ENCODE peak calls at places on chromosomes 4 and X, in four cellular contexts. S is cardiac fibroblast, A is SJSA1, N is AG10803. H is an unnamed sample.

GRCh38 chr4:156598138-156598681 is 373.4 kb downstream of the PDGFC start:
- DNase-seq in N (no peak), S (peak; percentile 88), A (no peak), H (no peak)

GRCh38 chr4:15653864-15654391 is 1.2 kb downstream of the FBXL5 start:
- DNase-seq in N (peak; percentile 46), A (peak; percentile 41), S (peak; percentile 77), H (no peak)

GRCh38 chr4:26048378-26048882 is 134.4 kb downstream of the SMIM20 start:
- DNase-seq in A (peak; percentile 45), N (peak; percentile 94), S (peak; percentile 91), H (no peak)

GRCh38 chr4:2363056-2363719 is 55.3 kb downstream of the ZFYVE28 start:
- DNase-seq in N (peak; percentile 55), A (no peak), S (no peak), H (peak; percentile 31)

GRCh38 chr4:160981083-160981482 is 1182.7 kb downstream of the FSTL5 start:
- DNase-seq in A (no peak), S (no peak), N (no peak), H (no peak)

GRCh38 chr4:147104768-147105167 is 159.1 kb upstream of the TTC29 start:
- DNase-seq in N (no peak), A (no peak), S (no peak), H (no peak)

GRCh38 chrX:111483140-111483539 is 28.3 kb upstream of the SERTM2 start:
- DNase-seq in A (no peak), N (no peak), S (no peak), H (no peak)

GRCh38 chr4:154414796-154415195 is 76.8 kb downstream of the DCHS2 start:
- DNase-seq in N (no peak), A (no peak), S (no peak), H (no peak)

GRCh38 chr4:102616661-102617060 is 115.5 kb downstream of the NFKB1 start:
- DNase-seq in A (no peak), S (no peak), N (no peak), H (no peak)

GRCh38 chrX:12080265-12080664 is 58.0 kb upstream of the FRMPD4 start:
- DNase-seq in N (peak; percentile 53), A (no peak), S (peak; percentile 73), H (no peak)

GRCh38 chrX:107825698-107826285 is at the start of gene MID2:
- DNase-seq in N (peak; percentile 36), A (peak; percentile 50), S (peak; percentile 51), H (peak; percentile 43)

GRCh38 chr4:151675366-151676060 is 85.3 kb downstream of the GATB start:
- DNase-seq in N (no peak), S (peak; percentile 49), A (no peak), H (no peak)

GRCh38 chr4:151677193-151677592 is 83.6 kb downstream of the GATB start:
- DNase-seq in S (no peak), A (no peak), N (no peak), H (no peak)

GRCh38 chr4:151676301-151676700 is 84.5 kb downstream of the GATB start:
- DNase-seq in A (no peak), S (peak; percentile 87), N (peak; percentile 75), H (no peak)

GRCh38 chr4:151679247-151679646 is 81.6 kb downstream of the GATB start:
- DNase-seq in S (no peak), N (no peak), A (no peak), H (no peak)

GRCh38 chr4:151678048-151678853 is 82.6 kb downstream of the GATB start:
- DNase-seq in N (no peak), A (no peak), S (no peak), H (no peak)
- H3K4me3 ChIP-seq in N (no peak overlapping the region), A (no peak overlapping the region), S (no peak overlapping the region), H (no peak overlapping the region)

GRCh38 chr4:108051343-108051742 is 61.7 kb downstream of the HADH start:
- DNase-seq in S (no peak), A (no peak), N (no peak), H (no peak)

GRCh38 chr4:108052511-108052910 is 62.8 kb downstream of the HADH start:
- DNase-seq in N (no peak), S (no peak), A (no peak), H (no peak)

GRCh38 chr4:108054025-108054424 is 64.3 kb downstream of the HADH start:
- DNase-seq in A (no peak), N (no peak), S (no peak), H (no peak)

GRCh38 chr4:108055787-108056186 is 66.1 kb downstream of the HADH start:
- DNase-seq in A (no peak), S (no peak), N (no peak), H (no peak)

DNA sequence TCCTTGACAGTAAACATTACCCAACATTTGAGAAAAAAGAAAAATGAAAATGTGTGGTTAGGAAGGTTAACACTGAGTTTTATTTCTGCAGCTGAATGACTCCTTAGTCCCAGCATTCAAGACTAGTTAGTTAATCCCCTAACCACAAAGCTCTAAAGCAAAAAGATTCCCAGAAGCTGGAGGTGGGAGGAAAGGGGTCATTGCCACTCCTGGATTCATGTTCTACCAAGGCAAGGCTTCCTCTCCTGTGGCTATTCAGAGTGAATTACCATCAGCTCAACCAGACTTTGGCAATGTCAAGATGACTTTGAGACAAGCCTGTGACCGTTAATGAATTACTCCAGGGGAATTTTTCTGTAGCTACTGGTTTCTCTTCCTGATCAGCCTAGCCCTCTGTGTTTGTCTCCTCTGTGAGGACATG is 63.6 kb downstream of the HADH start:
- DNase-seq in S (no peak), A (no peak), N (no peak), H (no peak)
- H3K4me3 ChIP-seq in S (no peak overlapping the region), A (no peak overlapping the region), N (no peak overlapping the region), H (no peak overlapping the region)

GRCh38 chrX:72306851-72307645 is 1.3 kb upstream of the CITED1 start:
- DNase-seq in A (peak; percentile 62), N (peak; percentile 47), S (peak; percentile 63), H (peak; percentile 45)
- H3K4me3 ChIP-seq in A (peak overlapping the region; percentile 37), N (peak overlapping the region; percentile 52), S (peak overlapping the region; percentile 56), H (peak overlapping the region; percentile 57)

DNA sequence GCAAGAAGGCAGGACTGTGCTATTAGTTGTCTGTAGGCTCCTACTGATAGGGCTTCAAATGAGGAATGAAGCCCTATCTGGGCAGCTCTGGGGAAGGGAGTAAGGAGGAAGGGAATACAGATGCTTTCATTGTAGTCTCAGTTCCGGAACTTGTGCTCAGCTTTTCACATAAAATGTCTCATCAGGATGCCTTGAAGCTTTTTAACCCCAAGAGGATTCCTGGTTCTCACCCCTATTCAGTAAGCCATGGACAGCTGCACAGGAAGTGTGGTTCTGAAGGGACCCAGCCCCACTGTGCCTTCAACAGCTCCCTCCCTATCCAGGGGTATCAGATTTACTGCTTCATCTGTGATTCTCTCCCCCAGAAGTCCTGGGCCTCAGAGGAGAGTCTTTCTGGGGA is 5.0 kb downstream of the ARMCX5 start:
- DNase-seq in A (no peak), S (peak; percentile 9), N (no peak), H (no peak)
- H3K4me3 ChIP-seq in A (no peak overlapping the region), S (no peak overlapping the region), N (no peak overlapping the region), H (no peak overlapping the region)

GRCh38 chr4:51851937-51852290 is 9.0 kb downstream of the DCUN1D4 start:
- DNase-seq in S (no peak), A (no peak), N (no peak), H (no peak)

GRCh38 chr4:51855270-51855669 is 12.3 kb downstream of the DCUN1D4 start:
- DNase-seq in S (no peak), N (no peak), A (no peak), H (no peak)

GRCh38 chr4:51855751-51856150 is 12.8 kb downstream of the DCUN1D4 start:
- DNase-seq in A (no peak), N (no peak), S (no peak), H (no peak)

GRCh38 chr4:51851090-51851936 is 8.4 kb downstream of the DCUN1D4 start:
- DNase-seq in S (no peak), A (no peak), N (no peak), H (no peak)

GRCh38 chr4:51853027-51853682 is 10.2 kb downstream of the DCUN1D4 start:
- DNase-seq in N (no peak), A (no peak), S (no peak), H (peak; percentile 64)
- H3K4me3 ChIP-seq in N (no peak overlapping the region), A (no peak overlapping the region), S (no peak overlapping the region), H (no peak overlapping the region)

GRCh38 chrX:55201930-55202579 is 18.1 kb upstream of the PAGE5 start:
- DNase-seq in S (peak; percentile 6), N (peak; percentile 60), A (no peak), H (peak; percentile 2)
- H3K4me3 ChIP-seq in S (no peak overlapping the region), N (no peak overlapping the region), A (no peak overlapping the region), H (no peak overlapping the region)

GRCh38 chr4:171484681-171485080 is 328.5 kb upstream of the GALNTL6 start:
- DNase-seq in S (no peak), N (no peak), A (no peak), H (no peak)
- H3K4me3 ChIP-seq in S (no peak overlapping the region), N (no peak overlapping the region), A (no peak overlapping the region), H (no peak overlapping the region)

GRCh38 chr4:42359686-42360085 is 37.6 kb upstream of the SHISA3 start:
- DNase-seq in S (peak; percentile 45), A (no peak), N (peak; percentile 3), H (no peak)
- H3K4me3 ChIP-seq in S (peak overlapping the region; percentile 24), A (no peak overlapping the region), N (peak overlapping the region; percentile 5), H (no peak overlapping the region)